ENCODE peak calls at places on chromosomes 2 and 18, in four cellular contexts. One of them, this sample, is unnamed. For H3K4me1 and H3K9me3, the result is how much of the 10 kb centered on the place peaks cover.

GRCh38 chr2:36589230-36589630 is 8.7 kb downstream of the FEZ2 start:
- DNase-seq in kidney: no peak
- DNase-seq in mammary epithelial cell: no peak
- DNase-seq in PC-3: no peak
- DNase-seq in this sample: no peak

GRCh38 chr2:40431600-40431955 is 20.3 kb downstream of the SLC8A1 start:
- DNase-seq in kidney: no peak
- DNase-seq in mammary epithelial cell: peak
- DNase-seq in PC-3: peak
- DNase-seq in this sample: peak

GRCh38 chr2:148022882-148023281 is 2.0 kb downstream of the MBD5 start:
- DNase-seq in kidney: no peak
- DNase-seq in mammary epithelial cell: no peak
- DNase-seq in PC-3: no peak
- DNase-seq in this sample: no peak

GRCh38 chr2:18684202-18685040 is 95.1 kb upstream of the NT5C1B start:
- DNase-seq in kidney: no peak
- DNase-seq in mammary epithelial cell: no peak
- DNase-seq in PC-3: no peak
- DNase-seq in this sample: peak

GRCh38 chr2:199985625-199986207 is 30.3 kb downstream of the MAIP1 start:
- DNase-seq in kidney: no peak
- DNase-seq in mammary epithelial cell: peak
- DNase-seq in PC-3: peak
- DNase-seq in this sample: peak

GRCh38 chr2:219549619-219550018 is 5.8 kb downstream of the TMEM198 start:
- DNase-seq in kidney: no peak
- DNase-seq in mammary epithelial cell: no peak
- DNase-seq in PC-3: no peak
- DNase-seq in this sample: no peak

GRCh38 chr2:39570614-39571013 is 95.1 kb upstream of the TMEM178A start:
- DNase-seq in kidney: no peak
- DNase-seq in mammary epithelial cell: no peak
- DNase-seq in PC-3: no peak
- DNase-seq in this sample: no peak

GRCh38 chr2:41038408-41038807 is 586.5 kb upstream of the SLC8A1 start:
- DNase-seq in kidney: no peak
- DNase-seq in mammary epithelial cell: no peak
- DNase-seq in PC-3: no peak
- DNase-seq in this sample: peak

GRCh38 chr2:69994166-69994565 is 32.7 kb upstream of the ASPRV1 start:
- DNase-seq in kidney: peak
- DNase-seq in mammary epithelial cell: no peak
- DNase-seq in PC-3: no peak
- DNase-seq in this sample: no peak

GRCh38 chr18:11175266-11175947 is 26.0 kb upstream of the PIEZO2 start:
- DNase-seq in kidney: no peak
- DNase-seq in mammary epithelial cell: no peak
- DNase-seq in PC-3: no peak
- DNase-seq in this sample: peak

GRCh38 chr2:25361261-25362048 is 19.7 kb upstream of the DNMT3A start:
- DNase-seq in kidney: no peak
- DNase-seq in mammary epithelial cell: no peak
- DNase-seq in PC-3: no peak
- DNase-seq in this sample: no peak

GRCh38 chr2:128783896-128784295 is 465.2 kb upstream of the HS6ST1 start:
- DNase-seq in kidney: no peak
- DNase-seq in mammary epithelial cell: no peak
- DNase-seq in PC-3: no peak
- DNase-seq in this sample: no peak

GRCh38 chr2:209094221-209094620 is 329.6 kb upstream of the MAP2 start:
- DNase-seq in kidney: no peak
- DNase-seq in mammary epithelial cell: no peak
- DNase-seq in PC-3: no peak
- DNase-seq in this sample: no peak

GRCh38 chr2:233371608-233372007 is 17.3 kb downstream of the DGKD start:
- DNase-seq in kidney: no peak
- DNase-seq in mammary epithelial cell: no peak
- DNase-seq in PC-3: no peak
- DNase-seq in this sample: no peak

GRCh38 chr2:7857904-7858303 is 824.0 kb upstream of the ID2 start:
- DNase-seq in kidney: no peak
- DNase-seq in mammary epithelial cell: peak
- DNase-seq in PC-3: peak
- DNase-seq in this sample: peak

GRCh38 chr2:226776104-226776503 is 23.5 kb downstream of the IRS1 start:
- DNase-seq in kidney: no peak
- DNase-seq in mammary epithelial cell: no peak
- DNase-seq in PC-3: no peak
- DNase-seq in this sample: no peak

GRCh38 chr2:226773291-226773690 is 26.3 kb downstream of the IRS1 start:
- DNase-seq in kidney: no peak
- DNase-seq in mammary epithelial cell: peak
- DNase-seq in PC-3: no peak
- DNase-seq in this sample: peak

GRCh38 chr2:226775032-226775509 is 24.5 kb downstream of the IRS1 start:
- DNase-seq in kidney: no peak
- DNase-seq in mammary epithelial cell: no peak
- DNase-seq in PC-3: no peak
- DNase-seq in this sample: no peak

GRCh38 chr2:226771067-226771466 is 28.6 kb downstream of the IRS1 start:
- DNase-seq in kidney: no peak
- DNase-seq in mammary epithelial cell: no peak
- DNase-seq in PC-3: no peak
- DNase-seq in this sample: no peak

DNA sequence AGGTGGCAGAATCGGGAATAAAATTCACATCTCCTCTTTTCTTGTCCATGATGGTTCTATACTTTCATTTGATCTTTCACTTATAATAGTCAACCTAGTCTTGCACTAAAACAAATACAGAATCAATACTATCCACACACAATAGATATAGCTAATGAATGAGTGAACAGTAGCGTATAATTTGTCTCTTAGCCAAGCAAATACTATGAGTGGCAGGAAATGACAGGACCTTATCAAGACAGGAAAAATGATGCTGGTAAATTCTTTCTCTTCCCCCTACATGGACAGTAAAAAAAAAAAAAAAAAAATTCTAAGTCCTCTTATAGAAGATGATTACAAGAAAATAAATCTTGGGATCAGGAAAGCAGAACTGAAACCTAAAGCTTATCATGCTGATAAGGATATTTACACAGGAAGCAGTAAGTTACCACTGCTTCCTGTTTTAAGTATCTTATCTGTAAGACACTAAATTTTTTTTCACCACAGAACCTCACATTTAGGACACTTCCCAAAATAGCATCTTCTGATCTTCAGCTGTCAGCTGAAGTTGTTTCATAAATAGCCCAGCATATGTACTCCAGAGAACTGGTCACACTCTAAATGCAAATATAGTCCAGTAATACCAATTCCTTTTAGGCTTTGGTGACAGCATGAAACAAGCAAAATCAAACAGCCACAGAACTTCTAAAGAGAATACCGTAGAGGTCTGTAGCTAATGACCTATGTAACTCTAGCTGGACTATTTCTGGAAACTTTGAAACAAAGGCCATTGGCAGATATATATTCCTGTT is 27.0 kb downstream of the IRS1 start:
- DNase-seq in kidney: no peak
- DNase-seq in mammary epithelial cell: no peak
- DNase-seq in PC-3: no peak
- DNase-seq in this sample: no peak
- H3K9ac ChIP-seq in kidney: no peak
- H3K9ac ChIP-seq in mammary epithelial cell: no peak
- H3K9ac ChIP-seq in PC-3: no peak
- H3K9ac ChIP-seq in this sample: peak

DNA sequence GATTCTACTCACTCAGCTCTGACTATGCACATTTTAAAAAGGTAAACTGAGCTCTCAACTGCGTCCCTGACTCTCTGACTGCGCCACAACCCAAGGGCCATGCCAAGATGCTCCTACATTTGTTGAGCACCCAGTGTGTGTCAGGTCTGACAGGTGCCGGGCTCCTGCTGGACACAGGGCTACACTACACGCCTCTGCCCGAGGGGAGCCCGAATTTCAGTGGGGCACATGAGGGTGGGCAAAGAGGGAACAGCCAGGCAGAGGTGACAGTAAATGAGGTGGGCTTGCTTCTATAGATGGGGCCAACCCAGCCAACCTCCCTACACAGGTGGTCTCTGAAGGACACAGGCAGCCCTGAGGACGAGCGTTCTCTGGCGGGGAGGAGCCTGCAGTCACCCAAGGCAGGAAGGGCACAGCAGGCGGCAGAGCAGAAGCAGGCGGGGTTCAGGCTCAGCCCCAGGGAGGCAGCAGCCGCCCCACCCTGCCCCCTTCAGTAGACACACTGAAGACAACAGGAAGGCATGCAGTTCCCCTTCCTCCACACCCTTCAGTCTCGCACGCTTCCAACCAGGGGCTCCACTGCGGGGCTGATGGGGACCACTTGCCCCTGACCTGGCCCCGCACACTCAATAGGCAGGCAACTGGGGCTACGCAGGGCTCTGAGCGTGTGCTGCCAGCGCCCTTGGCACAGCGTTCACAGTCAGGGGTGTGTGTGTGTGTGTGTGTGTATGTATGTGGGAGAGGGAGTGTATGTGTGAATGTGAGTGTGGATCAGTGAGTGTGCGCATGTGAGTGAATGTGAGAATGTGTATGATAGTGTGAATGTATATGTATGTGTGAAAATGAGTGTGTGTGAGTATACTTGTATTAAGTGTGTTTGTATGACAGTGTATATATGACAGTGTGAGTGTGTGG is 98.4 kb downstream of the UXS1 start:
- DNase-seq in kidney: no peak
- DNase-seq in mammary epithelial cell: no peak
- DNase-seq in PC-3: no peak
- DNase-seq in this sample: no peak
- H3K4me1 ChIP-seq in kidney: under half
- H3K4me1 ChIP-seq in mammary epithelial cell: under half
- H3K4me1 ChIP-seq in PC-3: under half
- H3K4me1 ChIP-seq in this sample: under half

DNA sequence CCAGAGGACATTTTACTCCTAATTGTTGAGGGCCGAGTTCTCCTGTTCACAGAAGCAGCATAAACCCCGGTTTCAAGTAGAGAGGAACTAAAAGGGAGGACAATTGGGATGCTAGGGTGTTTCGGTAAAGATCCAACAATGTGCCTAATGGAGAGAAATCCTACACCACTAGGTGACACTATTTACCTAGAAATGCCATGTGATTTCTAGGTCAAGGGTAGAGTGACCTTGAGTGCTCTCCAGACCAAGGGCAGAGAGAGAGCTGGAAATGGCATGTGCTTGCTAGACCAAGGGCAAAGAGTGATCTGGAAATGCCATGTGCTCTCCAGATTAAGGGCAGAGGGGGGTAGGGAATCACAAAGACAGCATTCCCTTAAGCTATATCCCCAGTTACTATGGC is 472.0 kb downstream of the DCDC2C start:
- DNase-seq in kidney: no peak
- DNase-seq in mammary epithelial cell: no peak
- DNase-seq in PC-3: no peak
- DNase-seq in this sample: no peak
- H3K9me3 ChIP-seq in kidney: under half
- H3K9me3 ChIP-seq in mammary epithelial cell: under half
- H3K9me3 ChIP-seq in PC-3: under half
- H3K9me3 ChIP-seq in this sample: under half

GRCh38 chr2:30694286-30695055 is 112.8 kb downstream of the CAPN13 start:
- DNase-seq in kidney: no peak
- DNase-seq in mammary epithelial cell: no peak
- DNase-seq in PC-3: no peak
- DNase-seq in this sample: no peak
- H3K9ac ChIP-seq in kidney: no peak
- H3K9ac ChIP-seq in mammary epithelial cell: no peak
- H3K9ac ChIP-seq in PC-3: no peak
- H3K9ac ChIP-seq in this sample: no peak

DNA sequence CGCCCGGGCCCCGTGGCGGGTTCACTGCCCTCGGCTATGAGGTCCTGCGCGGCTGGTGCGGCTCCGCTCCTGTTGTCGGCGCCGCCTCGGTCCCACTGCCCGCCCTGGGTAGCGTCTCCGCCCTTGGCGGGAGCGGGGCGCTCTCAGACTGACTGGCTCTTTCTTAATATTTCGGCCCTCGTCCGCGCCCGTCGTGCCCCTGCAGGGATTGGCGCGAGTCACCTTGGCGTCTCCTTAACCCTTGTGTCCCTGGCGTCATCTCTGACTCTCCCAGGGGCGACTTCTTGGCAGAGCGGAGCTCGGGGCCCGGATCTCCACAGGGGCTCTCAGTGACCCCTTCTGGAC is 1.3 kb downstream of the PTMA start:
- DNase-seq in kidney: peak
- DNase-seq in mammary epithelial cell: peak
- DNase-seq in PC-3: no peak
- DNase-seq in this sample: peak
- H3K4me1 ChIP-seq in kidney: under half
- H3K4me1 ChIP-seq in mammary epithelial cell: under half
- H3K4me1 ChIP-seq in PC-3: under half
- H3K4me1 ChIP-seq in this sample: under half

GRCh38 chr2:172578860-172579512 is 23.1 kb downstream of the PDK1 start:
- DNase-seq in kidney: no peak
- DNase-seq in mammary epithelial cell: no peak
- DNase-seq in PC-3: no peak
- DNase-seq in this sample: no peak
- H3K9me3 ChIP-seq in kidney: under half
- H3K9me3 ChIP-seq in mammary epithelial cell: under half
- H3K9me3 ChIP-seq in PC-3: under half
- H3K9me3 ChIP-seq in this sample: under half